ENCODE peak calls at places on chromosomes 4 and X, in seven cellular contexts. One of them, this sample, is unnamed.

GRCh38 chr4:141486375-141486997 is 149.9 kb upstream of the IL15 start:
- DNase-seq in HCT116: no peak
- DNase-seq in fibroblast of the aortic adventitia: peak; percentile 69
- DNase-seq in AG09309: peak; percentile 53
- DNase-seq in WERI-Rb-1: no peak
- DNase-seq in brain microvascular endothelial cell: peak; percentile 56
- DNase-seq in heart left ventricle: no peak
- DNase-seq in this sample: peak; percentile 47

GRCh38 chrX:100654256-100654655 is 10.3 kb downstream of the SRPX2 start:
- DNase-seq in HCT116: no peak
- DNase-seq in fibroblast of the aortic adventitia: no peak
- DNase-seq in AG09309: no peak
- DNase-seq in WERI-Rb-1: peak; percentile 30
- DNase-seq in brain microvascular endothelial cell: no peak
- DNase-seq in heart left ventricle: no peak
- DNase-seq in this sample: no peak

GRCh38 chr4:81131066-81131465 is 84.0 kb downstream of the PRKG2 start:
- DNase-seq in HCT116: no peak
- DNase-seq in fibroblast of the aortic adventitia: no peak
- DNase-seq in AG09309: no peak
- DNase-seq in WERI-Rb-1: no peak
- DNase-seq in brain microvascular endothelial cell: no peak
- DNase-seq in heart left ventricle: no peak
- DNase-seq in this sample: no peak

GRCh38 chr4:24070117-24070516 is 180.3 kb upstream of the PPARGC1A start:
- DNase-seq in HCT116: no peak
- DNase-seq in fibroblast of the aortic adventitia: peak; percentile 39
- DNase-seq in AG09309: peak; percentile 25
- DNase-seq in WERI-Rb-1: no peak
- DNase-seq in brain microvascular endothelial cell: peak; percentile 79
- DNase-seq in heart left ventricle: no peak
- DNase-seq in this sample: peak; percentile 36

GRCh38 chr4:74123065-74123728 is 24.2 kb upstream of the CXCL2 start:
- DNase-seq in HCT116: no peak
- DNase-seq in fibroblast of the aortic adventitia: peak; percentile 85
- DNase-seq in AG09309: peak; percentile 68
- DNase-seq in WERI-Rb-1: no peak
- DNase-seq in brain microvascular endothelial cell: peak; percentile 86
- DNase-seq in heart left ventricle: no peak
- DNase-seq in this sample: no peak

GRCh38 chr4:152176627-152177214 is 359.2 kb downstream of the FBXW7 start:
- DNase-seq in HCT116: no peak
- DNase-seq in fibroblast of the aortic adventitia: no peak
- DNase-seq in AG09309: no peak
- DNase-seq in WERI-Rb-1: no peak
- DNase-seq in brain microvascular endothelial cell: no peak
- DNase-seq in heart left ventricle: no peak
- DNase-seq in this sample: no peak

GRCh38 chrX:123964155-123964554 is 2.6 kb downstream of the STAG2 start:
- DNase-seq in HCT116: no peak
- DNase-seq in fibroblast of the aortic adventitia: peak; percentile 41
- DNase-seq in AG09309: no peak
- DNase-seq in WERI-Rb-1: no peak
- DNase-seq in brain microvascular endothelial cell: no peak
- DNase-seq in heart left ventricle: no peak
- DNase-seq in this sample: no peak

GRCh38 chrX:74537011-74537390 is 77.4 kb downstream of the RLIM start:
- DNase-seq in HCT116: no peak
- DNase-seq in fibroblast of the aortic adventitia: peak; percentile 26
- DNase-seq in AG09309: no peak
- DNase-seq in WERI-Rb-1: peak; percentile 29
- DNase-seq in brain microvascular endothelial cell: peak; percentile 2
- DNase-seq in heart left ventricle: no peak
- DNase-seq in this sample: no peak

GRCh38 chr4:94454405-94454804 is 2.7 kb downstream of the PDLIM5 start:
- DNase-seq in HCT116: no peak
- DNase-seq in fibroblast of the aortic adventitia: no peak
- DNase-seq in AG09309: no peak
- DNase-seq in WERI-Rb-1: no peak
- DNase-seq in brain microvascular endothelial cell: no peak
- DNase-seq in heart left ventricle: no peak
- DNase-seq in this sample: no peak

GRCh38 chr4:186887211-186887785 is 163.6 kb upstream of the FAT1 start:
- DNase-seq in HCT116: no peak
- DNase-seq in fibroblast of the aortic adventitia: no peak
- DNase-seq in AG09309: no peak
- DNase-seq in WERI-Rb-1: no peak
- DNase-seq in brain microvascular endothelial cell: no peak
- DNase-seq in heart left ventricle: no peak
- DNase-seq in this sample: no peak

GRCh38 chr4:26349496-26349895 is 28.7 kb downstream of the RBPJ start:
- DNase-seq in HCT116: no peak
- DNase-seq in fibroblast of the aortic adventitia: peak; percentile 14
- DNase-seq in AG09309: no peak
- DNase-seq in WERI-Rb-1: no peak
- DNase-seq in brain microvascular endothelial cell: no peak
- DNase-seq in heart left ventricle: no peak
- DNase-seq in this sample: no peak

GRCh38 chrX:41781500-41781899 is 57.5 kb downstream of the GPR82 start:
- DNase-seq in HCT116: peak; percentile 31
- DNase-seq in fibroblast of the aortic adventitia: peak; percentile 61
- DNase-seq in AG09309: no peak
- DNase-seq in WERI-Rb-1: peak; percentile 11
- DNase-seq in brain microvascular endothelial cell: peak; percentile 41
- DNase-seq in heart left ventricle: no peak
- DNase-seq in this sample: no peak

GRCh38 chr4:168877779-168878491 is 132.1 kb downstream of the CBR4 start:
- DNase-seq in HCT116: no peak
- DNase-seq in fibroblast of the aortic adventitia: no peak
- DNase-seq in AG09309: no peak
- DNase-seq in WERI-Rb-1: peak; percentile 82
- DNase-seq in brain microvascular endothelial cell: no peak
- DNase-seq in heart left ventricle: peak; percentile 79
- DNase-seq in this sample: no peak

GRCh38 chr4:183366436-183366835 is 44.2 kb upstream of the CLDN24 start:
- DNase-seq in HCT116: no peak
- DNase-seq in fibroblast of the aortic adventitia: no peak
- DNase-seq in AG09309: no peak
- DNase-seq in WERI-Rb-1: no peak
- DNase-seq in brain microvascular endothelial cell: no peak
- DNase-seq in heart left ventricle: no peak
- DNase-seq in this sample: no peak

GRCh38 chr4:183360161-183360919 is 38.1 kb upstream of the CLDN24 start:
- DNase-seq in HCT116: no peak
- DNase-seq in fibroblast of the aortic adventitia: peak; percentile 74
- DNase-seq in AG09309: no peak
- DNase-seq in WERI-Rb-1: no peak
- DNase-seq in brain microvascular endothelial cell: peak; percentile 31
- DNase-seq in heart left ventricle: no peak
- DNase-seq in this sample: no peak

GRCh38 chr4:183362036-183362435 is 39.8 kb upstream of the CLDN24 start:
- DNase-seq in HCT116: no peak
- DNase-seq in fibroblast of the aortic adventitia: no peak
- DNase-seq in AG09309: no peak
- DNase-seq in WERI-Rb-1: no peak
- DNase-seq in brain microvascular endothelial cell: no peak
- DNase-seq in heart left ventricle: no peak
- DNase-seq in this sample: no peak

GRCh38 chr4:183364025-183364424 is 41.8 kb upstream of the CLDN24 start:
- DNase-seq in HCT116: no peak
- DNase-seq in fibroblast of the aortic adventitia: no peak
- DNase-seq in AG09309: no peak
- DNase-seq in WERI-Rb-1: peak; percentile 87
- DNase-seq in brain microvascular endothelial cell: no peak
- DNase-seq in heart left ventricle: no peak
- DNase-seq in this sample: no peak

GRCh38 chr4:183362916-183363542 is 40.8 kb upstream of the CLDN24 start:
- DNase-seq in HCT116: peak; percentile 24
- DNase-seq in fibroblast of the aortic adventitia: peak; percentile 16
- DNase-seq in AG09309: no peak
- DNase-seq in WERI-Rb-1: peak; percentile 41
- DNase-seq in brain microvascular endothelial cell: peak; percentile 58
- DNase-seq in heart left ventricle: no peak
- DNase-seq in this sample: no peak
- TF ChIP-seq CTCF in HCT116: peak; percentile 51
- TF ChIP-seq CTCF in fibroblast of the aortic adventitia: peak; percentile 30
- TF ChIP-seq CTCF in AG09309: peak; percentile 37
- TF ChIP-seq CTCF in WERI-Rb-1: peak; percentile 49
- TF ChIP-seq CTCF in brain microvascular endothelial cell: peak; percentile 69
- TF ChIP-seq CTCF in heart left ventricle: peak; percentile 9
- TF ChIP-seq CTCF in this sample: peak; percentile 15

GRCh38 chr4:173506780-173507211 is 23.2 kb downstream of the HAND2 start:
- DNase-seq in HCT116: no peak
- DNase-seq in fibroblast of the aortic adventitia: no peak
- DNase-seq in AG09309: no peak
- DNase-seq in WERI-Rb-1: peak; percentile 38
- DNase-seq in brain microvascular endothelial cell: no peak
- DNase-seq in heart left ventricle: peak; percentile 69
- DNase-seq in this sample: no peak

GRCh38 chr4:173507471-173508385 is 22.3 kb downstream of the HAND2 start:
- DNase-seq in HCT116: no peak
- DNase-seq in fibroblast of the aortic adventitia: no peak
- DNase-seq in AG09309: no peak
- DNase-seq in WERI-Rb-1: no peak
- DNase-seq in brain microvascular endothelial cell: no peak
- DNase-seq in heart left ventricle: no peak
- DNase-seq in this sample: no peak

GRCh38 chr4:173509031-173510001 is 20.7 kb downstream of the HAND2 start:
- DNase-seq in HCT116: no peak
- DNase-seq in fibroblast of the aortic adventitia: peak; percentile 72
- DNase-seq in AG09309: no peak
- DNase-seq in WERI-Rb-1: no peak
- DNase-seq in brain microvascular endothelial cell: no peak
- DNase-seq in heart left ventricle: peak; percentile 81
- DNase-seq in this sample: no peak

GRCh38 chr4:173505924-173506779 is 23.9 kb downstream of the HAND2 start:
- DNase-seq in HCT116: peak; percentile 56
- DNase-seq in fibroblast of the aortic adventitia: peak; percentile 78
- DNase-seq in AG09309: no peak
- DNase-seq in WERI-Rb-1: peak; percentile 87
- DNase-seq in brain microvascular endothelial cell: peak; percentile 33
- DNase-seq in heart left ventricle: peak; percentile 73
- DNase-seq in this sample: no peak

GRCh38 chr4:173508386-173509002 is 21.5 kb downstream of the HAND2 start:
- DNase-seq in HCT116: no peak
- DNase-seq in fibroblast of the aortic adventitia: no peak
- DNase-seq in AG09309: no peak
- DNase-seq in WERI-Rb-1: no peak
- DNase-seq in brain microvascular endothelial cell: no peak
- DNase-seq in heart left ventricle: no peak
- DNase-seq in this sample: no peak
- H3K4me3 ChIP-seq in HCT116: no peak overlapping the region
- H3K4me3 ChIP-seq in fibroblast of the aortic adventitia: peak overlapping the region; percentile 64
- H3K4me3 ChIP-seq in AG09309: no peak overlapping the region
- H3K4me3 ChIP-seq in WERI-Rb-1: no peak overlapping the region
- H3K4me3 ChIP-seq in brain microvascular endothelial cell: no peak overlapping the region
- H3K4me3 ChIP-seq in heart left ventricle: peak overlapping the region; percentile 53
- H3K4me3 ChIP-seq in this sample: no peak overlapping the region

GRCh38 chr4:48112017-48112667 is 21.9 kb downstream of the TXK start:
- DNase-seq in HCT116: no peak
- DNase-seq in fibroblast of the aortic adventitia: peak; percentile 20
- DNase-seq in AG09309: no peak
- DNase-seq in WERI-Rb-1: no peak
- DNase-seq in brain microvascular endothelial cell: no peak
- DNase-seq in heart left ventricle: no peak
- DNase-seq in this sample: no peak

GRCh38 chr4:48105230-48105629 is 28.8 kb downstream of the TXK start:
- DNase-seq in HCT116: no peak
- DNase-seq in fibroblast of the aortic adventitia: no peak
- DNase-seq in AG09309: no peak
- DNase-seq in WERI-Rb-1: no peak
- DNase-seq in brain microvascular endothelial cell: no peak
- DNase-seq in heart left ventricle: no peak
- DNase-seq in this sample: no peak

GRCh38 chr4:48110452-48110978 is 23.5 kb downstream of the TXK start:
- DNase-seq in HCT116: no peak
- DNase-seq in fibroblast of the aortic adventitia: peak; percentile 13
- DNase-seq in AG09309: no peak
- DNase-seq in WERI-Rb-1: no peak
- DNase-seq in brain microvascular endothelial cell: no peak
- DNase-seq in heart left ventricle: no peak
- DNase-seq in this sample: no peak

GRCh38 chr4:48108309-48109073 is 25.6 kb downstream of the TXK start:
- DNase-seq in HCT116: no peak
- DNase-seq in fibroblast of the aortic adventitia: no peak
- DNase-seq in AG09309: no peak
- DNase-seq in WERI-Rb-1: no peak
- DNase-seq in brain microvascular endothelial cell: no peak
- DNase-seq in heart left ventricle: no peak
- DNase-seq in this sample: no peak

GRCh38 chr4:48109413-48110263 is 24.4 kb downstream of the TXK start:
- DNase-seq in HCT116: peak; percentile 60
- DNase-seq in fibroblast of the aortic adventitia: peak; percentile 57
- DNase-seq in AG09309: no peak
- DNase-seq in WERI-Rb-1: peak; percentile 35
- DNase-seq in brain microvascular endothelial cell: peak; percentile 43
- DNase-seq in heart left ventricle: no peak
- DNase-seq in this sample: no peak
- TF ChIP-seq CTCF in HCT116: peak; percentile 72
- TF ChIP-seq CTCF in fibroblast of the aortic adventitia: peak; percentile 61
- TF ChIP-seq CTCF in AG09309: peak; percentile 61
- TF ChIP-seq CTCF in WERI-Rb-1: peak; percentile 60
- TF ChIP-seq CTCF in brain microvascular endothelial cell: peak; percentile 71
- TF ChIP-seq CTCF in heart left ventricle: peak; percentile 48
- TF ChIP-seq CTCF in this sample: peak; percentile 56

GRCh38 chr4:61201562-61202099 is 1.5 kb downstream of the ADGRL3 start:
- DNase-seq in HCT116: no peak
- DNase-seq in fibroblast of the aortic adventitia: no peak
- DNase-seq in AG09309: no peak
- DNase-seq in WERI-Rb-1: peak; percentile 10
- DNase-seq in brain microvascular endothelial cell: no peak
- DNase-seq in heart left ventricle: peak; percentile 68
- DNase-seq in this sample: no peak

GRCh38 chr4:61200195-61200990 is at the start of gene ADGRL3:
- DNase-seq in HCT116: no peak
- DNase-seq in fibroblast of the aortic adventitia: peak; percentile 1
- DNase-seq in AG09309: no peak
- DNase-seq in WERI-Rb-1: peak; percentile 72
- DNase-seq in brain microvascular endothelial cell: no peak
- DNase-seq in heart left ventricle: peak; percentile 72
- DNase-seq in this sample: no peak

GRCh38 chr4:61200991-61201526 is 933 bp downstream of the ADGRL3 start:
- DNase-seq in HCT116: no peak
- DNase-seq in fibroblast of the aortic adventitia: peak; percentile 4
- DNase-seq in AG09309: no peak
- DNase-seq in WERI-Rb-1: peak; percentile 26
- DNase-seq in brain microvascular endothelial cell: peak; percentile 45
- DNase-seq in heart left ventricle: peak; percentile 66
- DNase-seq in this sample: no peak

GRCh38 chr4:61202100-61202637 is 2.0 kb downstream of the ADGRL3 start:
- DNase-seq in HCT116: no peak
- DNase-seq in fibroblast of the aortic adventitia: no peak
- DNase-seq in AG09309: no peak
- DNase-seq in WERI-Rb-1: peak; percentile 22
- DNase-seq in brain microvascular endothelial cell: no peak
- DNase-seq in heart left ventricle: peak; percentile 59
- DNase-seq in this sample: no peak

DNA sequence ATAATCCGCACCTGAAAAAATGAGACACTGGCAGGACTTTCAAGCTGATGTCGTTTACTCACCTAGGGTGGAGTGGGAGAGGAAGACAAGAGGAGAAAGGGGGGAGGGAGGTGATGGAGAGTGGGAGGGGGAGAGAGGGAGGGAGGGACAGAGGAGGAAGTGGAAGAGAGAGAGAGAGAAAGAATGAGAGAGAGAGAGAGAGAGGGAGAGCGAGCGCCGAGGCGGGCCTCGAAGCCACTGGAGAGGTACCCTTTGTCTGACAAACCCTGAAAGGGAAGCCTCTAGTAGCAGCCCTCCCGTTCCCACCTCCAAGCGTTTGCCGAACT is 294 bp upstream of the ADGRL3 start:
- DNase-seq in HCT116: no peak
- DNase-seq in fibroblast of the aortic adventitia: no peak
- DNase-seq in AG09309: no peak
- DNase-seq in WERI-Rb-1: no peak
- DNase-seq in brain microvascular endothelial cell: no peak
- DNase-seq in heart left ventricle: no peak
- DNase-seq in this sample: no peak
- H3K4me3 ChIP-seq in HCT116: no peak overlapping the region
- H3K4me3 ChIP-seq in fibroblast of the aortic adventitia: peak overlapping the region; percentile 13
- H3K4me3 ChIP-seq in AG09309: no peak overlapping the region
- H3K4me3 ChIP-seq in WERI-Rb-1: peak overlapping the region; percentile 76
- H3K4me3 ChIP-seq in brain microvascular endothelial cell: peak overlapping the region; percentile 66
- H3K4me3 ChIP-seq in heart left ventricle: peak overlapping the region; percentile 76
- H3K4me3 ChIP-seq in this sample: no peak overlapping the region